ENCODE peak calls at places on chromosome 22, in six cellular contexts. One of them, this sample, is unnamed. For H3K27me3, the result is how much of the 10 kb centered on the place peaks cover.

GRCh38 chr22:47156352-47157092 is 394.1 kb downstream of the TBC1D22A start:
- DNase-seq in endodermal cell: no peak
- DNase-seq in spleen: no peak
- DNase-seq in uterus: no peak
- DNase-seq in transverse colon: no peak
- DNase-seq in right atrium auricular region: no peak
- DNase-seq in this sample: no peak

GRCh38 chr22:23834406-23834805 is 4.4 kb downstream of the DERL3 start:
- DNase-seq in uterus: no peak
- DNase-seq in transverse colon: no peak
- DNase-seq in spleen: no peak
- DNase-seq in right atrium auricular region: no peak
- DNase-seq in endodermal cell: no peak
- DNase-seq in this sample: no peak

GRCh38 chr22:38449776-38450175 is 5.2 kb downstream of the KCNJ4 start:
- DNase-seq in transverse colon: no peak
- DNase-seq in spleen: no peak
- DNase-seq in uterus: no peak
- DNase-seq in right atrium auricular region: no peak
- DNase-seq in endodermal cell: no peak
- DNase-seq in this sample: no peak

GRCh38 chr22:24465566-24465965 is 29.6 kb upstream of the UPB1 start:
- DNase-seq in endodermal cell: peak
- DNase-seq in uterus: no peak
- DNase-seq in transverse colon: no peak
- DNase-seq in spleen: no peak
- DNase-seq in right atrium auricular region: no peak
- DNase-seq in this sample: peak

GRCh38 chr22:39913886-39914285 is 13.0 kb downstream of the GRAP2 start:
- DNase-seq in spleen: no peak
- DNase-seq in transverse colon: no peak
- DNase-seq in endodermal cell: no peak
- DNase-seq in right atrium auricular region: no peak
- DNase-seq in uterus: no peak
- DNase-seq in this sample: no peak

GRCh38 chr22:20221421-20222340 is 46.4 kb downstream of the RTN4R start:
- DNase-seq in transverse colon: no peak
- DNase-seq in uterus: no peak
- DNase-seq in endodermal cell: no peak
- DNase-seq in right atrium auricular region: no peak
- DNase-seq in spleen: no peak
- DNase-seq in this sample: no peak

GRCh38 chr22:49838771-49839717 is 11.4 kb upstream of the BRD1 start:
- DNase-seq in right atrium auricular region: no peak
- DNase-seq in spleen: peak
- DNase-seq in uterus: no peak
- DNase-seq in transverse colon: peak
- DNase-seq in endodermal cell: peak
- DNase-seq in this sample: no peak

GRCh38 chr22:47388331-47388730 is 625.9 kb downstream of the TBC1D22A start:
- DNase-seq in spleen: peak
- DNase-seq in endodermal cell: no peak
- DNase-seq in right atrium auricular region: no peak
- DNase-seq in uterus: no peak
- DNase-seq in transverse colon: no peak
- DNase-seq in this sample: no peak

GRCh38 chr22:38221407-38221806 is 19.6 kb downstream of the MAFF start:
- DNase-seq in transverse colon: no peak
- DNase-seq in spleen: no peak
- DNase-seq in uterus: no peak
- DNase-seq in endodermal cell: no peak
- DNase-seq in right atrium auricular region: no peak
- DNase-seq in this sample: no peak

GRCh38 chr22:20436309-20437252 is 1.0 kb downstream of the SCARF2 start:
- DNase-seq in spleen: peak
- DNase-seq in transverse colon: no peak
- DNase-seq in uterus: peak
- DNase-seq in right atrium auricular region: no peak
- DNase-seq in endodermal cell: peak
- DNase-seq in this sample: no peak

GRCh38 chr22:32810241-32811133 is 9.0 kb downstream of the TIMP3 start:
- DNase-seq in transverse colon: no peak
- DNase-seq in endodermal cell: peak
- DNase-seq in spleen: no peak
- DNase-seq in uterus: no peak
- DNase-seq in right atrium auricular region: no peak
- DNase-seq in this sample: peak

GRCh38 chr22:46869848-46870441 is 107.5 kb downstream of the TBC1D22A start:
- DNase-seq in spleen: no peak
- DNase-seq in transverse colon: no peak
- DNase-seq in uterus: no peak
- DNase-seq in right atrium auricular region: no peak
- DNase-seq in endodermal cell: no peak
- DNase-seq in this sample: no peak

GRCh38 chr22:49666146-49666809 is 161.4 kb downstream of the BRD1 start:
- DNase-seq in right atrium auricular region: no peak
- DNase-seq in transverse colon: peak
- DNase-seq in spleen: no peak
- DNase-seq in endodermal cell: peak
- DNase-seq in uterus: no peak
- DNase-seq in this sample: no peak

GRCh38 chr22:46149493-46149997 is 781 bp upstream of the PPARA start:
- DNase-seq in uterus: peak
- DNase-seq in right atrium auricular region: no peak
- DNase-seq in endodermal cell: peak
- DNase-seq in spleen: peak
- DNase-seq in transverse colon: peak
- DNase-seq in this sample: no peak

GRCh38 chr22:25085930-25086901 is 113.4 kb upstream of the CRYBB3 start:
- DNase-seq in spleen: no peak
- DNase-seq in transverse colon: no peak
- DNase-seq in right atrium auricular region: peak
- DNase-seq in endodermal cell: no peak
- DNase-seq in uterus: peak
- DNase-seq in this sample: no peak

GRCh38 chr22:19127329-19128008 is 3.6 kb upstream of the TSSK2 start:
- DNase-seq in spleen: no peak
- DNase-seq in transverse colon: peak
- DNase-seq in endodermal cell: no peak
- DNase-seq in uterus: no peak
- DNase-seq in right atrium auricular region: no peak
- DNase-seq in this sample: no peak

GRCh38 chr22:45400046-45400445 is 13.4 kb downstream of the SMC1B start:
- DNase-seq in spleen: no peak
- DNase-seq in endodermal cell: no peak
- DNase-seq in right atrium auricular region: no peak
- DNase-seq in uterus: no peak
- DNase-seq in transverse colon: no peak
- DNase-seq in this sample: peak

GRCh38 chr22:40728731-40729189 is 49.5 kb downstream of the MCHR1 start:
- DNase-seq in transverse colon: peak
- DNase-seq in spleen: peak
- DNase-seq in endodermal cell: no peak
- DNase-seq in uterus: no peak
- DNase-seq in right atrium auricular region: no peak
- DNase-seq in this sample: peak

GRCh38 chr22:46775789-46776485 is 13.5 kb downstream of the TBC1D22A start:
- DNase-seq in uterus: no peak
- DNase-seq in transverse colon: no peak
- DNase-seq in right atrium auricular region: no peak
- DNase-seq in endodermal cell: no peak
- DNase-seq in spleen: peak
- DNase-seq in this sample: no peak

GRCh38 chr22:19043111-19044085 is 78.8 kb downstream of the DGCR2 start:
- DNase-seq in uterus: no peak
- DNase-seq in transverse colon: no peak
- DNase-seq in right atrium auricular region: no peak
- DNase-seq in spleen: peak
- DNase-seq in endodermal cell: no peak
- DNase-seq in this sample: no peak

GRCh38 chr22:33850724-33851123 is 69.6 kb downstream of the LARGE1 start:
- DNase-seq in spleen: no peak
- DNase-seq in uterus: no peak
- DNase-seq in right atrium auricular region: no peak
- DNase-seq in transverse colon: no peak
- DNase-seq in endodermal cell: peak
- DNase-seq in this sample: no peak

GRCh38 chr22:38924197-38924952 is 33.0 kb upstream of the APOBEC3A start:
- DNase-seq in uterus: peak
- DNase-seq in transverse colon: peak
- DNase-seq in endodermal cell: no peak
- DNase-seq in right atrium auricular region: peak
- DNase-seq in spleen: no peak
- DNase-seq in this sample: peak

GRCh38 chr22:23137905-23138520 is 3.8 kb downstream of the RSPH14 start:
- DNase-seq in uterus: no peak
- DNase-seq in right atrium auricular region: no peak
- DNase-seq in transverse colon: peak
- DNase-seq in spleen: no peak
- DNase-seq in endodermal cell: no peak
- DNase-seq in this sample: peak

GRCh38 chr22:19341500-19341899 is 50.0 kb upstream of the CLTCL1 start:
- DNase-seq in right atrium auricular region: no peak
- DNase-seq in uterus: no peak
- DNase-seq in spleen: no peak
- DNase-seq in transverse colon: no peak
- DNase-seq in endodermal cell: no peak
- DNase-seq in this sample: no peak

GRCh38 chr22:47822459-47822858 is 1060.0 kb downstream of the TBC1D22A start:
- DNase-seq in transverse colon: no peak
- DNase-seq in uterus: no peak
- DNase-seq in right atrium auricular region: no peak
- DNase-seq in spleen: no peak
- DNase-seq in endodermal cell: peak
- DNase-seq in this sample: no peak

GRCh38 chr22:24726848-24727217 is 47.7 kb downstream of the PIWIL3 start:
- DNase-seq in right atrium auricular region: no peak
- DNase-seq in endodermal cell: no peak
- DNase-seq in uterus: no peak
- DNase-seq in transverse colon: no peak
- DNase-seq in spleen: no peak
- DNase-seq in this sample: no peak

GRCh38 chr22:21009638-21010425 is 5.1 kb upstream of the P2RX6 start:
- DNase-seq in uterus: no peak
- DNase-seq in spleen: no peak
- DNase-seq in endodermal cell: peak
- DNase-seq in right atrium auricular region: no peak
- DNase-seq in transverse colon: peak
- DNase-seq in this sample: peak

DNA sequence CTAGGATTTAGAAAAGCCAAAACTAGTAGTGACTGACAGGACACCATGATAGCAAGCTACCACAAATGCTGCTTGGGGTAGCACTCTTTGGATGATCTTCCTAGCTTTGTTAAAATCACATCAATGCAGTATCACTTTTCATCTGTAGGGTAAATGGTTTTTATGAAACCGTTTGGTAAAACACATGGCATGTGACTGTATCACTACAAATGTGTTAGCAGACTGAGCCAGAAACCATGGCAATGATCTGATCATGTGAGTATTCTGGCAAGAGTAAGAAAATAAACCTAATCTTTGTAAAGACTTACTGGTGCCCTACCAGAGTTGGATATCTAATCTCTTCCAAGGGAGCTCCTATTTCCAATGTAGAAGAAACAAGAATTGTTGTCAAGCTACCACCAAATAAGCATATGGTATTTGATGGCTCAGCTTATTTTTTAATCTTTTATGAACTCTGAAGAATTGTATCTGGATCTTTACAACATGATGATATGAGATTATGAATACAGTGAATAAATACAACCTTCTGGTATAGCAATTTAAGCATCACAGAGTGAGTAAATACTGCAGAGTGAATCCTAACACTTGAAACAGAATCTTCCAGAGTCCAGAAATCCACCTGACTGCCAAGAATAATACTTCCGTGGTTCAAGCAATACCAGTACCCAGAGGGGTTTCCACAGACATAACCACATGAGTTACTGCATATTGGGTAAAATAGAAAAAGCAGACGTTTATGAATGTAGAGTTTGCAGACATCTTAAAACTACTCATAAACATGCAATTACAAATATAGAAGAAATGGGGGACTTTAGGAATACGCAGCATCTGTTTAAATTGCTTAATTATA is 238.9 kb downstream of the TTC28 start:
- DNase-seq in right atrium auricular region: no peak
- DNase-seq in endodermal cell: no peak
- DNase-seq in uterus: no peak
- DNase-seq in spleen: no peak
- DNase-seq in transverse colon: no peak
- DNase-seq in this sample: no peak
- H3K4me3 ChIP-seq in right atrium auricular region: no peak
- H3K4me3 ChIP-seq in endodermal cell: no peak
- H3K4me3 ChIP-seq in uterus: peak
- H3K4me3 ChIP-seq in spleen: no peak
- H3K4me3 ChIP-seq in transverse colon: no peak
- H3K4me3 ChIP-seq in this sample: no peak

GRCh38 chr22:26374645-26375044 is 54.4 kb upstream of the ASPHD2 start:
- DNase-seq in transverse colon: no peak
- DNase-seq in endodermal cell: no peak
- DNase-seq in spleen: no peak
- DNase-seq in uterus: no peak
- DNase-seq in right atrium auricular region: no peak
- DNase-seq in this sample: no peak
- TF ChIP-seq CTCF in transverse colon: no peak
- TF ChIP-seq CTCF in endodermal cell: no peak
- TF ChIP-seq CTCF in spleen: no peak
- TF ChIP-seq CTCF in uterus: no peak
- TF ChIP-seq CTCF in right atrium auricular region: no peak
- TF ChIP-seq CTCF in this sample: no peak

DNA sequence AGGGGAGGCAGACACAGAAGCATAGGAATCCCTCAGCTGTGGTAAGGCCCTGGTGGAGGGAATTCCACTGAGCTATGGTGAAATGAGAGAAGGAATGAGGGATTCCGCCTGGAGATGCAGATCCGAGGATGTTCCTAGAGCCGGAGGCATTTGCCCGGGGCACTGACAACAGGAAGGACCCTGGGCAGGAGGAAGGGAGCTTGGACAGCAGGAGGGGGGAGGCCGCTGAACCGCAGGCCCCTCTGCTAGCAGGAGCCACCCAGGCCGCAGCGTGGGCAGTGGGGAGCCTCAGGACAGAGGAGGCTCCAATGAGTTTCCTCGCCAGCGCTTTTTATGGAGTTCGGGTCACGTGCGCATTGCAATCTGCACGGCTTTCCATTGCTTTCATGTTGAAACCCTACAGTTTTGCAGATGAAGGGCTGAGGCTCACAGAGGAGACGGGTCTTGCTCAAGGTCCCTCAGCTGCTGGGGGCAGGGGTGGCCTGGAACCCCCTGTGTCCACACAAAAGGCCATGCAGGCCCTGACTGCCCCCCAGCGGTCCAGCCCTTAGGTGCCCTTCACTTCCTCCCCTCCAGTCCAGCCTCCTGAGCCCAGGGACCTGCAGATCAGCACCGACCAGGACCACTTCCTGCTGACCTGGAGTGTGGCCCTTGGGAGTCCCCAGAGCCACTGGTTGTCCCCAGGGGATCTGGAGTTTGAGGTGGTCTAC is 15.6 kb downstream of the CSF2RB start:
- DNase-seq in endodermal cell: peak
- DNase-seq in right atrium auricular region: peak
- DNase-seq in spleen: no peak
- DNase-seq in transverse colon: no peak
- DNase-seq in uterus: no peak
- DNase-seq in this sample: no peak
- H3K27me3 ChIP-seq in endodermal cell: under half
- H3K27me3 ChIP-seq in right atrium auricular region: under half
- H3K27me3 ChIP-seq in spleen: under half
- H3K27me3 ChIP-seq in transverse colon: under half
- H3K27me3 ChIP-seq in uterus: under half
- H3K27me3 ChIP-seq in this sample: under half

GRCh38 chr22:30196867-30197336 is 49.7 kb downstream of the LIF start:
- DNase-seq in right atrium auricular region: no peak
- DNase-seq in spleen: no peak
- DNase-seq in endodermal cell: no peak
- DNase-seq in uterus: no peak
- DNase-seq in transverse colon: no peak
- DNase-seq in this sample: no peak
- H3K4me3 ChIP-seq in right atrium auricular region: no peak
- H3K4me3 ChIP-seq in spleen: no peak
- H3K4me3 ChIP-seq in endodermal cell: no peak
- H3K4me3 ChIP-seq in uterus: no peak
- H3K4me3 ChIP-seq in transverse colon: no peak
- H3K4me3 ChIP-seq in this sample: no peak

This sample was measured in bronchial epithelial cell.